ENCODE peak calls at places on chromosomes 7 and 10, in ten cellular contexts. One of them, this sample, is unnamed.

GRCh38 chr7:53418834-53419482 is 383.5 kb downstream of the POM121L12 start:
- DNase-seq in mesenchymal stem cell: no peak
- DNase-seq in H54: no peak
- DNase-seq in lung microvascular endothelial cell: no peak
- DNase-seq in activated naive CD4-positive, alpha-beta T cell: no peak
- DNase-seq in SHP77: no peak
- DNase-seq in testis: no peak
- DNase-seq in iris pigment epithelial cell: no peak
- DNase-seq in HTR-8/SVneo: no peak
- DNase-seq in NCI-H2081: no peak
- DNase-seq in this sample: no peak

GRCh38 chr10:3961082-3961481 is 176.1 kb upstream of the KLF6 start:
- DNase-seq in mesenchymal stem cell: no peak
- DNase-seq in H54: no peak
- DNase-seq in lung microvascular endothelial cell: no peak
- DNase-seq in activated naive CD4-positive, alpha-beta T cell: peak; percentile 15
- DNase-seq in SHP77: no peak
- DNase-seq in testis: no peak
- DNase-seq in iris pigment epithelial cell: no peak
- DNase-seq in HTR-8/SVneo: no peak
- DNase-seq in NCI-H2081: no peak
- DNase-seq in this sample: peak; percentile 72

GRCh38 chr10:97058521-97058920 is 127.2 kb downstream of the SLIT1 start:
- DNase-seq in mesenchymal stem cell: no peak
- DNase-seq in H54: no peak
- DNase-seq in lung microvascular endothelial cell: no peak
- DNase-seq in activated naive CD4-positive, alpha-beta T cell: no peak
- DNase-seq in SHP77: no peak
- DNase-seq in testis: no peak
- DNase-seq in iris pigment epithelial cell: no peak
- DNase-seq in HTR-8/SVneo: no peak
- DNase-seq in NCI-H2081: no peak
- DNase-seq in this sample: no peak

GRCh38 chr10:71474702-71475242 is 78.1 kb downstream of the CDH23 start:
- DNase-seq in mesenchymal stem cell: no peak
- DNase-seq in H54: no peak
- DNase-seq in lung microvascular endothelial cell: no peak
- DNase-seq in activated naive CD4-positive, alpha-beta T cell: no peak
- DNase-seq in SHP77: no peak
- DNase-seq in testis: no peak
- DNase-seq in iris pigment epithelial cell: no peak
- DNase-seq in HTR-8/SVneo: no peak
- DNase-seq in NCI-H2081: no peak
- DNase-seq in this sample: no peak

GRCh38 chr10:99279626-99280111 is 44.0 kb upstream of the HPSE2 start:
- DNase-seq in mesenchymal stem cell: peak; percentile 92
- DNase-seq in H54: no peak
- DNase-seq in lung microvascular endothelial cell: no peak
- DNase-seq in activated naive CD4-positive, alpha-beta T cell: no peak
- DNase-seq in SHP77: no peak
- DNase-seq in testis: no peak
- DNase-seq in iris pigment epithelial cell: no peak
- DNase-seq in HTR-8/SVneo: no peak
- DNase-seq in NCI-H2081: peak; percentile 6
- DNase-seq in this sample: no peak

GRCh38 chr7:106757846-106758245 is 96.9 kb upstream of the CCDC71L start:
- DNase-seq in mesenchymal stem cell: no peak
- DNase-seq in H54: no peak
- DNase-seq in lung microvascular endothelial cell: peak; percentile 70
- DNase-seq in activated naive CD4-positive, alpha-beta T cell: no peak
- DNase-seq in SHP77: no peak
- DNase-seq in testis: peak; percentile 30
- DNase-seq in iris pigment epithelial cell: peak; percentile 65
- DNase-seq in HTR-8/SVneo: no peak
- DNase-seq in NCI-H2081: peak; percentile 67
- DNase-seq in this sample: no peak

GRCh38 chr10:22657566-22658190 is 56.7 kb downstream of the PIP4K2A start:
- DNase-seq in mesenchymal stem cell: no peak
- DNase-seq in H54: no peak
- DNase-seq in lung microvascular endothelial cell: peak; percentile 22
- DNase-seq in activated naive CD4-positive, alpha-beta T cell: no peak
- DNase-seq in SHP77: no peak
- DNase-seq in testis: no peak
- DNase-seq in iris pigment epithelial cell: peak; percentile 86
- DNase-seq in HTR-8/SVneo: no peak
- DNase-seq in NCI-H2081: no peak
- DNase-seq in this sample: no peak

GRCh38 chr7:3300221-3300650 is 816 bp upstream of the SDK1 start:
- DNase-seq in mesenchymal stem cell: peak; percentile 67
- DNase-seq in H54: peak; percentile 52
- DNase-seq in lung microvascular endothelial cell: peak; percentile 0
- DNase-seq in activated naive CD4-positive, alpha-beta T cell: no peak
- DNase-seq in SHP77: peak; percentile 12
- DNase-seq in testis: no peak
- DNase-seq in iris pigment epithelial cell: no peak
- DNase-seq in HTR-8/SVneo: peak; percentile 46
- DNase-seq in NCI-H2081: no peak
- DNase-seq in this sample: no peak

GRCh38 chr10:101145750-101146391 is 14.8 kb downstream of the TLX1 start:
- DNase-seq in mesenchymal stem cell: no peak
- DNase-seq in H54: no peak
- DNase-seq in lung microvascular endothelial cell: no peak
- DNase-seq in activated naive CD4-positive, alpha-beta T cell: no peak
- DNase-seq in SHP77: no peak
- DNase-seq in testis: no peak
- DNase-seq in iris pigment epithelial cell: no peak
- DNase-seq in HTR-8/SVneo: no peak
- DNase-seq in NCI-H2081: no peak
- DNase-seq in this sample: no peak

GRCh38 chr10:52666931-52667330 is 105.7 kb downstream of the MBL2 start:
- DNase-seq in mesenchymal stem cell: no peak
- DNase-seq in H54: no peak
- DNase-seq in lung microvascular endothelial cell: no peak
- DNase-seq in activated naive CD4-positive, alpha-beta T cell: no peak
- DNase-seq in SHP77: no peak
- DNase-seq in testis: no peak
- DNase-seq in iris pigment epithelial cell: no peak
- DNase-seq in HTR-8/SVneo: no peak
- DNase-seq in NCI-H2081: no peak
- DNase-seq in this sample: no peak

GRCh38 chr10:97039538-97040247 is 146.1 kb downstream of the SLIT1 start:
- DNase-seq in mesenchymal stem cell: no peak
- DNase-seq in H54: no peak
- DNase-seq in lung microvascular endothelial cell: no peak
- DNase-seq in activated naive CD4-positive, alpha-beta T cell: no peak
- DNase-seq in SHP77: no peak
- DNase-seq in testis: no peak
- DNase-seq in iris pigment epithelial cell: no peak
- DNase-seq in HTR-8/SVneo: no peak
- DNase-seq in NCI-H2081: no peak
- DNase-seq in this sample: no peak

GRCh38 chr7:16951483-16952080 is 69.8 kb upstream of the AGR3 start:
- DNase-seq in mesenchymal stem cell: no peak
- DNase-seq in H54: no peak
- DNase-seq in lung microvascular endothelial cell: no peak
- DNase-seq in activated naive CD4-positive, alpha-beta T cell: no peak
- DNase-seq in SHP77: no peak
- DNase-seq in testis: no peak
- DNase-seq in iris pigment epithelial cell: no peak
- DNase-seq in HTR-8/SVneo: no peak
- DNase-seq in NCI-H2081: no peak
- DNase-seq in this sample: no peak

GRCh38 chr10:17454181-17454800 is at the start of gene ST8SIA6:
- DNase-seq in mesenchymal stem cell: peak; percentile 47
- DNase-seq in H54: peak; percentile 67
- DNase-seq in lung microvascular endothelial cell: peak; percentile 79
- DNase-seq in activated naive CD4-positive, alpha-beta T cell: peak; percentile 20
- DNase-seq in SHP77: no peak
- DNase-seq in testis: peak; percentile 34
- DNase-seq in iris pigment epithelial cell: peak; percentile 57
- DNase-seq in HTR-8/SVneo: peak; percentile 27
- DNase-seq in NCI-H2081: peak; percentile 22
- DNase-seq in this sample: no peak

GRCh38 chr7:47681241-47681810 is 99.4 kb upstream of the TNS3 start:
- DNase-seq in mesenchymal stem cell: no peak
- DNase-seq in H54: no peak
- DNase-seq in lung microvascular endothelial cell: no peak
- DNase-seq in activated naive CD4-positive, alpha-beta T cell: no peak
- DNase-seq in SHP77: no peak
- DNase-seq in testis: no peak
- DNase-seq in iris pigment epithelial cell: no peak
- DNase-seq in HTR-8/SVneo: no peak
- DNase-seq in NCI-H2081: no peak
- DNase-seq in this sample: no peak

GRCh38 chr10:72244573-72245038 is 28.5 kb upstream of the ASCC1 start:
- DNase-seq in mesenchymal stem cell: no peak
- DNase-seq in H54: no peak
- DNase-seq in lung microvascular endothelial cell: no peak
- DNase-seq in activated naive CD4-positive, alpha-beta T cell: no peak
- DNase-seq in SHP77: no peak
- DNase-seq in testis: no peak
- DNase-seq in iris pigment epithelial cell: no peak
- DNase-seq in HTR-8/SVneo: no peak
- DNase-seq in NCI-H2081: no peak
- DNase-seq in this sample: no peak

GRCh38 chr7:150784120-150784736 is 15.9 kb downstream of the TMEM176B start:
- DNase-seq in mesenchymal stem cell: no peak
- DNase-seq in H54: no peak
- DNase-seq in lung microvascular endothelial cell: peak; percentile 55
- DNase-seq in activated naive CD4-positive, alpha-beta T cell: no peak
- DNase-seq in SHP77: no peak
- DNase-seq in testis: peak; percentile 28
- DNase-seq in iris pigment epithelial cell: no peak
- DNase-seq in HTR-8/SVneo: no peak
- DNase-seq in NCI-H2081: no peak
- DNase-seq in this sample: no peak

GRCh38 chr7:5183155-5183554 is 6.9 kb upstream of the WIPI2 start:
- DNase-seq in mesenchymal stem cell: no peak
- DNase-seq in H54: no peak
- DNase-seq in lung microvascular endothelial cell: no peak
- DNase-seq in activated naive CD4-positive, alpha-beta T cell: no peak
- DNase-seq in SHP77: no peak
- DNase-seq in testis: no peak
- DNase-seq in iris pigment epithelial cell: no peak
- DNase-seq in HTR-8/SVneo: no peak
- DNase-seq in NCI-H2081: no peak
- DNase-seq in this sample: no peak

GRCh38 chr10:132098539-132099421 is 33.0 kb downstream of the JAKMIP3 start:
- DNase-seq in mesenchymal stem cell: no peak
- DNase-seq in H54: no peak
- DNase-seq in lung microvascular endothelial cell: no peak
- DNase-seq in activated naive CD4-positive, alpha-beta T cell: no peak
- DNase-seq in SHP77: no peak
- DNase-seq in testis: peak; percentile 9
- DNase-seq in iris pigment epithelial cell: no peak
- DNase-seq in HTR-8/SVneo: no peak
- DNase-seq in NCI-H2081: no peak
- DNase-seq in this sample: no peak

GRCh38 chr7:127995157-127995865 is 35.9 kb downstream of the LRRC4 start:
- DNase-seq in mesenchymal stem cell: peak; percentile 50
- DNase-seq in H54: no peak
- DNase-seq in lung microvascular endothelial cell: no peak
- DNase-seq in activated naive CD4-positive, alpha-beta T cell: no peak
- DNase-seq in SHP77: no peak
- DNase-seq in testis: peak; percentile 40
- DNase-seq in iris pigment epithelial cell: peak; percentile 54
- DNase-seq in HTR-8/SVneo: no peak
- DNase-seq in NCI-H2081: no peak
- DNase-seq in this sample: no peak

GRCh38 chr10:5557040-5557721 is 32.4 kb downstream of the CALML3 start:
- DNase-seq in mesenchymal stem cell: no peak
- DNase-seq in H54: no peak
- DNase-seq in lung microvascular endothelial cell: no peak
- DNase-seq in activated naive CD4-positive, alpha-beta T cell: no peak
- DNase-seq in SHP77: no peak
- DNase-seq in testis: no peak
- DNase-seq in iris pigment epithelial cell: no peak
- DNase-seq in HTR-8/SVneo: no peak
- DNase-seq in NCI-H2081: no peak
- DNase-seq in this sample: no peak

GRCh38 chr7:70035509-70035908 is 437.2 kb downstream of the AUTS2 start:
- DNase-seq in mesenchymal stem cell: no peak
- DNase-seq in H54: no peak
- DNase-seq in lung microvascular endothelial cell: no peak
- DNase-seq in activated naive CD4-positive, alpha-beta T cell: no peak
- DNase-seq in SHP77: no peak
- DNase-seq in testis: no peak
- DNase-seq in iris pigment epithelial cell: no peak
- DNase-seq in HTR-8/SVneo: no peak
- DNase-seq in NCI-H2081: no peak
- DNase-seq in this sample: no peak

GRCh38 chr10:62545667-62546066 is 171.5 kb downstream of the ZNF365 start:
- DNase-seq in mesenchymal stem cell: peak; percentile 49
- DNase-seq in H54: no peak
- DNase-seq in lung microvascular endothelial cell: no peak
- DNase-seq in activated naive CD4-positive, alpha-beta T cell: no peak
- DNase-seq in SHP77: no peak
- DNase-seq in testis: no peak
- DNase-seq in iris pigment epithelial cell: peak; percentile 47
- DNase-seq in HTR-8/SVneo: no peak
- DNase-seq in NCI-H2081: no peak
- DNase-seq in this sample: no peak

GRCh38 chr10:63631971-63632370 is 110.8 kb downstream of the REEP3 start:
- DNase-seq in mesenchymal stem cell: no peak
- DNase-seq in H54: no peak
- DNase-seq in lung microvascular endothelial cell: no peak
- DNase-seq in activated naive CD4-positive, alpha-beta T cell: no peak
- DNase-seq in SHP77: no peak
- DNase-seq in testis: no peak
- DNase-seq in iris pigment epithelial cell: peak; percentile 28
- DNase-seq in HTR-8/SVneo: no peak
- DNase-seq in NCI-H2081: no peak
- DNase-seq in this sample: no peak

GRCh38 chr7:116863168-116863670 is 832 bp downstream of the CAPZA2 start:
- DNase-seq in mesenchymal stem cell: peak; percentile 53
- DNase-seq in H54: no peak
- DNase-seq in lung microvascular endothelial cell: peak; percentile 38
- DNase-seq in activated naive CD4-positive, alpha-beta T cell: no peak
- DNase-seq in SHP77: no peak
- DNase-seq in testis: peak; percentile 50
- DNase-seq in iris pigment epithelial cell: no peak
- DNase-seq in HTR-8/SVneo: peak; percentile 5
- DNase-seq in NCI-H2081: peak; percentile 63
- DNase-seq in this sample: peak; percentile 16

GRCh38 chr7:22319424-22320403 is 37.2 kb downstream of the RAPGEF5 start:
- DNase-seq in mesenchymal stem cell: no peak
- DNase-seq in H54: no peak
- DNase-seq in lung microvascular endothelial cell: no peak
- DNase-seq in activated naive CD4-positive, alpha-beta T cell: no peak
- DNase-seq in SHP77: peak; percentile 21
- DNase-seq in testis: no peak
- DNase-seq in iris pigment epithelial cell: no peak
- DNase-seq in HTR-8/SVneo: no peak
- DNase-seq in NCI-H2081: peak; percentile 80
- DNase-seq in this sample: no peak

GRCh38 chr10:86968271-86968993 is at the start of gene ADIRF:
- DNase-seq in mesenchymal stem cell: no peak
- DNase-seq in H54: no peak
- DNase-seq in lung microvascular endothelial cell: peak; percentile 36
- DNase-seq in activated naive CD4-positive, alpha-beta T cell: no peak
- DNase-seq in SHP77: no peak
- DNase-seq in testis: no peak
- DNase-seq in iris pigment epithelial cell: no peak
- DNase-seq in HTR-8/SVneo: no peak
- DNase-seq in NCI-H2081: peak; percentile 33
- DNase-seq in this sample: no peak

GRCh38 chr10:8238989-8239388 is 184.5 kb downstream of the GATA3 start:
- DNase-seq in mesenchymal stem cell: no peak
- DNase-seq in H54: no peak
- DNase-seq in lung microvascular endothelial cell: no peak
- DNase-seq in activated naive CD4-positive, alpha-beta T cell: no peak
- DNase-seq in SHP77: no peak
- DNase-seq in testis: no peak
- DNase-seq in iris pigment epithelial cell: no peak
- DNase-seq in HTR-8/SVneo: no peak
- DNase-seq in NCI-H2081: no peak
- DNase-seq in this sample: peak; percentile 18

GRCh38 chr7:17021205-17021604 is 139.4 kb upstream of the AGR3 start:
- DNase-seq in mesenchymal stem cell: no peak
- DNase-seq in H54: no peak
- DNase-seq in lung microvascular endothelial cell: no peak
- DNase-seq in activated naive CD4-positive, alpha-beta T cell: no peak
- DNase-seq in SHP77: no peak
- DNase-seq in testis: no peak
- DNase-seq in iris pigment epithelial cell: peak; percentile 62
- DNase-seq in HTR-8/SVneo: no peak
- DNase-seq in NCI-H2081: no peak
- DNase-seq in this sample: no peak

This sample was measured in CD4-positive, alpha-beta memory T cell.